ENCODE peak calls at places on chromosome 6, in eight cellular contexts. W is NCI-H2029 treated with DMSO at 0.1 percent for 48 hours; K is H54; Z is adrenal gland; E is ELR; I is hippocampal formation; P is activated naive CD4-positive, alpha-beta T cell; O is H7. V is an unnamed sample.
A peak's percentile ranks its signal among the peaks of the same experiment; 100 is the strongest.

GRCh38 chr6:44701038-44701636 is 313.6 kb downstream of the CDC5L start:
- DNase-seq in W (no peak), I (no peak), O (no peak), E (no peak), P (no peak), K (no peak), Z (no peak), V (no peak)

GRCh38 chr6:24951831-24952299 is 16.1 kb upstream of the RIPOR2 start:
- DNase-seq in E (no peak), W (no peak), I (no peak), Z (no peak), O (no peak), P (no peak), K (no peak), V (no peak)

GRCh38 chr6:89597988-89598387 is 40.6 kb downstream of the LYRM2 start:
- DNase-seq in E (peak; percentile 67), W (no peak), Z (no peak), K (no peak), I (no peak), P (no peak), O (no peak), V (no peak)

GRCh38 chr6:133980168-133980567 is 27.1 kb downstream of the TBPL1 start:
- DNase-seq in E (no peak), Z (no peak), O (no peak), K (no peak), W (no peak), P (no peak), I (no peak), V (no peak)

GRCh38 chr6:89009624-89010059 is 46.2 kb upstream of the RNGTT start:
- DNase-seq in Z (no peak), K (no peak), W (no peak), E (no peak), I (no peak), P (no peak), O (no peak), V (no peak)

GRCh38 chr6:96059586-96059985 is 43.8 kb downstream of the FUT9 start:
- DNase-seq in K (no peak), W (no peak), P (no peak), E (no peak), I (no peak), Z (no peak), O (no peak), V (no peak)

GRCh38 chr6:170164271-170164900 is 126.5 kb downstream of the DLL1 start:
- DNase-seq in W (no peak), K (no peak), O (no peak), P (no peak), I (no peak), Z (peak; percentile 9), E (no peak), V (no peak)

GRCh38 chr6:136253734-136254133 is 3.6 kb upstream of the MTFR2 start:
- DNase-seq in O (no peak), P (no peak), W (no peak), Z (no peak), E (no peak), I (no peak), K (no peak), V (no peak)

GRCh38 chr6:17389274-17389847 is 4.0 kb upstream of the CAP2 start:
- DNase-seq in O (no peak), P (no peak), K (no peak), E (peak; percentile 66), W (no peak), Z (no peak), I (no peak), V (no peak)

GRCh38 chr6:36674942-36675341 is 3.6 kb upstream of the CDKN1A start:
- DNase-seq in Z (no peak), I (no peak), O (no peak), W (no peak), E (peak; percentile 16), P (no peak), K (no peak), V (no peak)

GRCh38 chr6:139970591-139970991 is 596.1 kb upstream of the CITED2 start:
- DNase-seq in I (no peak), W (no peak), K (no peak), E (peak; percentile 76), O (no peak), P (no peak), Z (no peak), V (no peak)

GRCh38 chr6:6436946-6437345 is 116.5 kb upstream of the F13A1 start:
- DNase-seq in E (no peak), Z (no peak), W (no peak), O (no peak), K (no peak), I (no peak), P (no peak), V (no peak)

GRCh38 chr6:122799916-122800701 is 11.1 kb downstream of the SMPDL3A start:
- DNase-seq in K (no peak), O (no peak), Z (peak; percentile 51), W (no peak), E (peak; percentile 51), I (no peak), P (no peak), V (no peak)

V was measured in activated B cell treated with CpG ODN at 0.5 μM for 24 hours.